ENCODE peak calls at places on chromosomes 7 and 10, in four cellular contexts. N is GM12878, D is H1, A is K562. I is an unnamed sample.

GRCh38 chr7:128827248-128827958 is 2.8 kb upstream of the FLNC start:
- DNase-seq in A (peak), D (no peak), N (no peak), I (no peak)

GRCh38 chr7:154198481-154198880 is 146.3 kb downstream of the DPP6 start:
- DNase-seq in D (no peak), A (no peak), N (no peak), I (no peak)

GRCh38 chr10:28623483-28623882 is 53.8 kb upstream of the BAMBI start:
- DNase-seq in D (no peak), A (no peak), N (no peak), I (no peak)

GRCh38 chr10:65128277-65128676 is 1607.1 kb downstream of the REEP3 start:
- DNase-seq in N (no peak), A (no peak), D (no peak), I (no peak)

GRCh38 chr10:112783653-112784426 is 166.2 kb upstream of the TCF7L2 start:
- DNase-seq in A (no peak), N (no peak), D (no peak), I (no peak)

GRCh38 chr10:11401314-11402222 is 209.9 kb downstream of the USP6NL start:
- DNase-seq in A (no peak), D (no peak), N (no peak), I (no peak)

GRCh38 chr7:91517408-91517807 is 253.2 kb downstream of the FZD1 start:
- DNase-seq in A (no peak), D (no peak), N (no peak), I (no peak)

GRCh38 chr7:117863618-117864017 is 9.6 kb downstream of the CTTNBP2 start:
- DNase-seq in N (no peak), A (no peak), D (no peak), I (no peak)

GRCh38 chr10:75208177-75208576 is 2.4 kb upstream of the VDAC2 start:
- DNase-seq in A (no peak), D (no peak), N (no peak), I (no peak)

GRCh38 chr10:10996966-10997620 is 20.6 kb upstream of the CELF2 start:
- DNase-seq in A (no peak), D (no peak), N (no peak), I (no peak)

GRCh38 chr7:30923774-30924413 is 12.2 kb downstream of the AQP1 start:
- DNase-seq in A (no peak), N (no peak), D (no peak), I (no peak)

GRCh38 chr10:6089334-6090219 is 743 bp downstream of the RBM17 start:
- DNase-seq in N (no peak), A (no peak), D (no peak), I (peak)

GRCh38 chr7:156764016-156764669 is 123.6 kb downstream of the RNF32 start:
- DNase-seq in D (no peak), A (peak), N (no peak), I (peak)

GRCh38 chr10:125204400-125204799 is 44.0 kb upstream of the CTBP2 start:
- DNase-seq in N (no peak), D (no peak), A (no peak), I (no peak)

GRCh38 chr10:2619927-2620326 is 447.4 kb upstream of the PFKP start:
- DNase-seq in D (no peak), A (no peak), N (no peak), I (no peak)

GRCh38 chr10:118712080-118712479 is 42.7 kb downstream of the CACUL1 start:
- DNase-seq in N (no peak), D (no peak), A (no peak), I (no peak)

GRCh38 chr7:37096341-37096740 is 352.3 kb downstream of the ELMO1 start:
- DNase-seq in D (no peak), A (no peak), N (no peak), I (no peak)

GRCh38 chr10:126400641-126401040 is 12.4 kb upstream of the ADAM12 start:
- DNase-seq in N (no peak), A (no peak), D (no peak), I (no peak)

GRCh38 chr10:79230563-79231249 is 116.6 kb upstream of the PPIF start:
- DNase-seq in A (no peak), N (no peak), D (no peak), I (no peak)

GRCh38 chr10:114110174-114110972 is 63.6 kb downstream of the CCDC186 start:
- DNase-seq in A (no peak), D (no peak), N (no peak), I (no peak)

GRCh38 chr10:96271017-96271815 is at the start of gene BLNK:
- DNase-seq in D (no peak), A (no peak), N (peak), I (no peak)

GRCh38 chr10:83580373-83581012 is 558.8 kb upstream of the GHITM start:
- DNase-seq in A (no peak), D (no peak), N (no peak), I (no peak)

GRCh38 chr10:119139464-119140067 is 25.9 kb downstream of the SFXN4 start:
- DNase-seq in A (peak), N (no peak), D (peak), I (peak)

GRCh38 chr7:155738652-155739537 is 73.4 kb downstream of the SHH start:
- DNase-seq in A (no peak), N (peak), D (no peak), I (peak)

GRCh38 chr7:46754135-46754730 is 827.7 kb downstream of the TNS3 start:
- DNase-seq in N (no peak), A (no peak), D (no peak), I (no peak)

GRCh38 chr7:67754651-67755050 is 758.0 kb downstream of the TYW1 start:
- DNase-seq in A (no peak), N (no peak), D (no peak), I (no peak)

GRCh38 chr10:12396567-12396966 is 47.2 kb downstream of the CAMK1D start:
- DNase-seq in N (no peak), D (no peak), A (no peak), I (no peak)

GRCh38 chr10:786666-787512 is 97.4 kb upstream of the DIP2C start:
- DNase-seq in D (no peak), A (no peak), N (no peak), I (no peak)

GRCh38 chr7:150324366-150324961 is 1.1 kb upstream of the ACTR3C start:
- DNase-seq in N (no peak), D (no peak), A (no peak), I (peak)

GRCh38 chr7:18430810-18431209 is 64.7 kb upstream of the HDAC9 start:
- DNase-seq in A (no peak), N (no peak), D (no peak), I (no peak)

GRCh38 chr7:116588225-116588624 is 63.4 kb downstream of the CAV1 start:
- DNase-seq in D (no peak), N (no peak), A (no peak), I (no peak)

GRCh38 chr7:148503900-148504487 is 86.6 kb upstream of the C7orf33 start:
- DNase-seq in A (peak), D (no peak), N (no peak), I (no peak)

GRCh38 chr10:20089884-20090283 is 273.7 kb downstream of the PLXDC2 start:
- DNase-seq in A (no peak), N (no peak), D (no peak), I (no peak)

GRCh38 chr10:11616021-11616420 is 4.6 kb upstream of the USP6NL start:
- DNase-seq in A (no peak), N (no peak), D (no peak), I (no peak)

GRCh38 chr10:71515531-71516172 is 118.9 kb downstream of the CDH23 start:
- DNase-seq in A (no peak), D (no peak), N (no peak), I (no peak)
- TF ChIP-seq BRCA1 in A (no peak), D (no peak), N (no peak), I (no peak)

DNA sequence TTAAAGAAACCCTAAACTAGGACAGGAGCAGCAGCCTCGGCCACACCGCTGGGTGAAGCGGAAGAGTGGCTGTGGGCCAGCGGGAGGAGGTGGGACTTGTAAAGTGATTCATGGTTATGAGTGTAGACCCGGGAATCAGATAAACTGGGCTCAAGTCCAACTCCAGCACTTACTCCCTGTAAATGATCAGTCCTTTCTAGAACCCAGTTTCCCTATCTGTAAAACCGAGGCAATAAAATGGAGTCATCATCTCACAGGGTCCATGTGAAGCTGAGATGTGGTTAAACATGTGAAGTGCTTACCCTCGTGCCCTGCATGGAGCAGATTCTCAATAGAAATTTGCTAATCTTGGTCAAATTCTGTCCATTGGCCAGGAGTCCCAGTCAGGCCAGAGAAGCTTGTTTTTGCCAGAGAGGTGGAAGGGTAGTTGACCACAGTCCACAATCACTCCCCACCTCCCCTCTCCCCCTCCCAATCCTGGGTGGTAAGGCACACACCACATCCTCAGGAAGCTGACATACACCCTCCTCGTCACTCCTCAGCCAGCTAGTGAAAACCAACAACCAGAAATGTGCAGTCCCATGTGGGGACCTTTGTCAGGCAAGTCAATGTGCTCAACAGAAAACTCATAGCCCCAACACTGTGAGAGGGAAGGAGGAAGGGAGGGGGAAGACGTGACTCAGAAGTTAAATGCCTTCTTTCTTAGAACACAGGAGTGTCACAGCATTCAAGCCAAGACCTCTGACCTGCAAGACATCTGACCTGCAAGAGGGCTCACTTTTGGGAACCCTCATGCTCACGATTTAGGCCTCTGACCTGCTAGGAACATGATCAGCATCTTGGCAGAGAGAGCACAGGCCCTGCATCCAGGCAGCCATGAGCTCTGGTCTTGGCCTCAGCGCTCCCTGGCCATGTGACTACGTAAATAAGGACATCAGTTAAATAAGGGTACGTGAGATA is 145.1 kb downstream of the PLXNA4 start:
- DNase-seq in A (peak), N (no peak), D (no peak), I (no peak)
- TF ChIP-seq TAF1 in A (no peak), N (no peak), D (no peak), I (no peak)

GRCh38 chr7:77679608-77680007 is 16.7 kb upstream of the RSBN1L start:
- DNase-seq in A (no peak), N (no peak), D (no peak), I (no peak)

GRCh38 chr7:77680266-77680665 is 16.0 kb upstream of the RSBN1L start:
- DNase-seq in D (no peak), A (no peak), N (no peak), I (no peak)

GRCh38 chr7:77674878-77675277 is 21.4 kb upstream of the RSBN1L start:
- DNase-seq in D (no peak), N (no peak), A (no peak), I (no peak)
- TF ChIP-seq BRCA1 in D (no peak), N (no peak), A (no peak), I (no peak)

DNA sequence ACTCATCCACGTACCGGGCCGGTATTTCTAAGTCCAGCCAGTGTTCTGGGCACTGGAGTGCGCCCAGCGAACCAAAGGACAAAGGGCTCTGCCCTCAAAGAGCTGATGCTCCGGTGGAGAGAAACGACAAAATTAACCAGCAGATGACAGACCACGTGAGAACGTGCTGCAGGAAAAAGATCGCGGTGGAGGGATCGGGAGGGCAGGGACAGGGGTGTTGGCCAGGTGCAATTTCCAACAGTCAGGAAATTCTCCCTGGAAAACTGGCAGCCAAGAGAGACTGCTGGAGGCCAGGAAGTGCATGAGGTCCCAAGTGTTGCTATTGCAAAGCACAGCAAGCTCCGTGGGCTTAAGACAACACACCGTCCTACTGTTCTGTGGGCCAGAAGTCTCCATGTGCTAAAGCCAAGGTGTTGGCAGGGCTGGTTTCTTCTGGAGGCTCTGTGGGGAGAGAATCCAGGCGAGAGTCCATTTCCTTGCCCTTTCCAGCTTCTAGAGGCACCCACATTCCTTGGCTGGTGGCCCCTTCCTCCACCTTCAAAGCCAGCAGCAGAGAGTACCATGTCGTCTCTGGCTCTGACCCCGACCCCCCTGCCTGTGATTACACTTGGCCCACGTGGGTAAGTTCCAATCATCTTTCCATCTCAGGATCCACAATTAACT is 21.3 kb upstream of the AMZ1 start:
- DNase-seq in A (no peak), N (no peak), D (no peak), I (no peak)
- TF ChIP-seq TAF1 in A (no peak), N (no peak), D (no peak), I (no peak)

GRCh38 chr10:132319853-132320669 is 11.9 kb upstream of the LRRC27 start:
- DNase-seq in D (no peak), N (peak), A (peak), I (peak)
- TF ChIP-seq BRCA1 in D (no peak), N (no peak), A (no peak), I (no peak)

DNA sequence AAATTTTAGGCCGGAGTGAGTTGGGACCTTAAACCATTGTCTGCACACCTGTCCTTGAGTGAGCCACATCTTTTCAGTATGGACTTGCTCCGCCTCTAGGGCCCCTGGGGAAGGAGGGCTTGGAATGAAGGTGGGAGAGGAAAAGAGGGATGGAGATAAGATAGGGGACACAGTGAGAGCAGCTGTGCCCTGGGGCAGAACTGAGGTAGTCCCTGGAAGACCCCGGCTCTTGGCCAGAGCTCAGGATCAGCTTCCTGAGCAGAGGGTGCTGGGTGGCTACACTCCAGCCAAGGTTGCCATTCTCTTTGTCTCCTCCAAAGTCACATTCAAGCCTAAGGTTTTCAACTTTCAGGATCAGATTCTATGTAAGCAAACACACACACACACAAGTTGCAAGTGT is 82.0 kb downstream of the MKI67 start:
- DNase-seq in D (no peak), A (no peak), N (no peak), I (no peak)
- TF ChIP-seq TAF1 in D (no peak), A (no peak), N (no peak), I (no peak)

GRCh38 chr10:47176206-47176902 is 123.6 kb upstream of the GDF10 start:
- DNase-seq in D (no peak), A (no peak), N (no peak), I (no peak)
- TF ChIP-seq BRCA1 in D (no peak), A (no peak), N (no peak), I (no peak)

DNA sequence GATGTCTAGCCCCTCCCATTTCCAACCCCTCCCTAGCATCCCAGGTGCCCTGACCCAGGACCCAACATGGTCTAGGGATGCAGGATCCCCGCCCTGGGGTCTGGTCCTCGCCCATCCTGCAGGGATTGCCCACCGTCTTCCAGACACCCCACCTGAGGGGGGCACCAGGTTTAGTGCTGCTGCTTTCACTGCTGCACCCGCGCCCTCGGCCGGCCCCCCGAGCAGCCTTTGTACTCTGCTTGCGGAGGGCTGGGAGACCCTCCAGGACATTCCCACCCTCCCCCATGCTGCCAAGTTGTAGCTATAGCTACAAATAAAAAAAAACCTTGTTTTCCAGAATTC is 9.6 kb downstream of the ZYX start:
- DNase-seq in D (no peak), A (no peak), N (no peak), I (no peak)
- TF ChIP-seq TAF1 in D (no peak), A (no peak), N (no peak), I (no peak)

GRCh38 chr10:91477236-91477635 is 67.1 kb downstream of the HECTD2 start:
- DNase-seq in N (no peak), D (no peak), A (no peak), I (no peak)

GRCh38 chr10:91474009-91474408 is 63.9 kb downstream of the HECTD2 start:
- DNase-seq in D (no peak), N (no peak), A (no peak), I (no peak)

GRCh38 chr10:91479583-91479982 is 69.4 kb downstream of the HECTD2 start:
- DNase-seq in N (no peak), A (no peak), D (no peak), I (no peak)
- TF ChIP-seq BRCA1 in N (no peak), A (no peak), D (no peak), I (no peak)

GRCh38 chr7:122736183-122736582 is 33.5 kb upstream of the RNF148 start:
- DNase-seq in D (no peak), N (no peak), A (no peak), I (no peak)
- TF ChIP-seq TAF1 in D (no peak), N (no peak), A (no peak), I (no peak)

I was measured in HepG2.